ENCODE peak calls at places on chromosomes 5 and 9, in nine cellular contexts. One of them, this sample, is unnamed.

GRCh38 chr5:9473624-9474023 is 72.3 kb downstream of the SEMA5A start:
- DNase-seq in fibroblast of lung: no peak
- DNase-seq in spleen: no peak
- DNase-seq in CD8-positive, alpha-beta T cell: no peak
- DNase-seq in PC-3: no peak
- DNase-seq in small intestine: no peak
- DNase-seq in sigmoid colon: no peak
- DNase-seq in mucosa of descending colon: no peak
- DNase-seq in GM23248: peak; percentile 60
- DNase-seq in this sample: no peak

GRCh38 chr9:88578486-88579362 is 43.7 kb downstream of the NXNL2 start:
- DNase-seq in fibroblast of lung: peak; percentile 73
- DNase-seq in spleen: peak; percentile 94
- DNase-seq in CD8-positive, alpha-beta T cell: peak; percentile 31
- DNase-seq in PC-3: peak; percentile 81
- DNase-seq in small intestine: peak; percentile 69
- DNase-seq in sigmoid colon: peak; percentile 89
- DNase-seq in mucosa of descending colon: peak; percentile 89
- DNase-seq in GM23248: peak; percentile 86
- DNase-seq in this sample: peak; percentile 76

GRCh38 chr9:119435066-119435465 is 65.8 kb upstream of the BRINP1 start:
- DNase-seq in fibroblast of lung: no peak
- DNase-seq in spleen: no peak
- DNase-seq in CD8-positive, alpha-beta T cell: no peak
- DNase-seq in PC-3: no peak
- DNase-seq in small intestine: no peak
- DNase-seq in sigmoid colon: no peak
- DNase-seq in mucosa of descending colon: no peak
- DNase-seq in GM23248: peak; percentile 11
- DNase-seq in this sample: no peak

GRCh38 chr9:108546223-108546622 is 309.6 kb downstream of the ACTL7B start:
- DNase-seq in fibroblast of lung: no peak
- DNase-seq in spleen: no peak
- DNase-seq in CD8-positive, alpha-beta T cell: no peak
- DNase-seq in PC-3: no peak
- DNase-seq in small intestine: no peak
- DNase-seq in sigmoid colon: no peak
- DNase-seq in mucosa of descending colon: no peak
- DNase-seq in GM23248: no peak
- DNase-seq in this sample: no peak

GRCh38 chr9:137607141-137607857 is 1.8 kb downstream of the ARRDC1 start:
- DNase-seq in fibroblast of lung: peak; percentile 17
- DNase-seq in spleen: peak; percentile 85
- DNase-seq in CD8-positive, alpha-beta T cell: no peak
- DNase-seq in PC-3: peak; percentile 40
- DNase-seq in small intestine: peak; percentile 38
- DNase-seq in sigmoid colon: no peak
- DNase-seq in mucosa of descending colon: no peak
- DNase-seq in GM23248: peak; percentile 73
- DNase-seq in this sample: no peak

GRCh38 chr5:446864-447263 is 3.9 kb downstream of the EXOC3 start:
- DNase-seq in fibroblast of lung: peak; percentile 61
- DNase-seq in spleen: peak; percentile 74
- DNase-seq in CD8-positive, alpha-beta T cell: no peak
- DNase-seq in PC-3: peak; percentile 66
- DNase-seq in small intestine: peak; percentile 58
- DNase-seq in sigmoid colon: peak; percentile 46
- DNase-seq in mucosa of descending colon: no peak
- DNase-seq in GM23248: peak; percentile 67
- DNase-seq in this sample: peak; percentile 46

GRCh38 chr9:69173497-69173890 is 583 bp upstream of the TJP2 start:
- DNase-seq in fibroblast of lung: no peak
- DNase-seq in spleen: no peak
- DNase-seq in CD8-positive, alpha-beta T cell: no peak
- DNase-seq in PC-3: no peak
- DNase-seq in small intestine: no peak
- DNase-seq in sigmoid colon: no peak
- DNase-seq in mucosa of descending colon: no peak
- DNase-seq in GM23248: no peak
- DNase-seq in this sample: no peak

GRCh38 chr5:140372971-140373487 is 13.0 kb downstream of the SLC4A9 start:
- DNase-seq in fibroblast of lung: peak; percentile 79
- DNase-seq in spleen: peak; percentile 79
- DNase-seq in CD8-positive, alpha-beta T cell: no peak
- DNase-seq in PC-3: peak; percentile 88
- DNase-seq in small intestine: peak; percentile 74
- DNase-seq in sigmoid colon: peak; percentile 83
- DNase-seq in mucosa of descending colon: peak; percentile 80
- DNase-seq in GM23248: peak; percentile 78
- DNase-seq in this sample: peak; percentile 90

GRCh38 chr5:127041571-127041970 is 11.2 kb upstream of the MARCHF3 start:
- DNase-seq in fibroblast of lung: peak; percentile 49
- DNase-seq in spleen: no peak
- DNase-seq in CD8-positive, alpha-beta T cell: no peak
- DNase-seq in PC-3: peak; percentile 44
- DNase-seq in small intestine: peak; percentile 27
- DNase-seq in sigmoid colon: no peak
- DNase-seq in mucosa of descending colon: no peak
- DNase-seq in GM23248: peak; percentile 52
- DNase-seq in this sample: no peak

GRCh38 chr5:73126957-73127356 is 6.6 kb downstream of the TMEM171 start:
- DNase-seq in fibroblast of lung: no peak
- DNase-seq in spleen: no peak
- DNase-seq in CD8-positive, alpha-beta T cell: no peak
- DNase-seq in PC-3: no peak
- DNase-seq in small intestine: no peak
- DNase-seq in sigmoid colon: no peak
- DNase-seq in mucosa of descending colon: no peak
- DNase-seq in GM23248: no peak
- DNase-seq in this sample: no peak

GRCh38 chr9:131707677-131708612 is 31.9 kb downstream of the RAPGEF1 start:
- DNase-seq in fibroblast of lung: peak; percentile 83
- DNase-seq in spleen: no peak
- DNase-seq in CD8-positive, alpha-beta T cell: no peak
- DNase-seq in PC-3: peak; percentile 46
- DNase-seq in small intestine: peak; percentile 79
- DNase-seq in sigmoid colon: peak; percentile 72
- DNase-seq in mucosa of descending colon: peak; percentile 48
- DNase-seq in GM23248: peak; percentile 90
- DNase-seq in this sample: peak; percentile 59

GRCh38 chr5:14868771-14869170 is 2.8 kb downstream of the ANKH start:
- DNase-seq in fibroblast of lung: no peak
- DNase-seq in spleen: no peak
- DNase-seq in CD8-positive, alpha-beta T cell: no peak
- DNase-seq in PC-3: no peak
- DNase-seq in small intestine: peak; percentile 90
- DNase-seq in sigmoid colon: no peak
- DNase-seq in mucosa of descending colon: peak; percentile 54
- DNase-seq in GM23248: no peak
- DNase-seq in this sample: no peak

GRCh38 chr9:122131401-122131921 is 28.1 kb downstream of the NDUFA8 start:
- DNase-seq in fibroblast of lung: no peak
- DNase-seq in spleen: no peak
- DNase-seq in CD8-positive, alpha-beta T cell: no peak
- DNase-seq in PC-3: no peak
- DNase-seq in small intestine: no peak
- DNase-seq in sigmoid colon: peak; percentile 66
- DNase-seq in mucosa of descending colon: no peak
- DNase-seq in GM23248: no peak
- DNase-seq in this sample: no peak

GRCh38 chr9:108569624-108570023 is 286.2 kb downstream of the ACTL7B start:
- DNase-seq in fibroblast of lung: peak; percentile 56
- DNase-seq in spleen: no peak
- DNase-seq in CD8-positive, alpha-beta T cell: no peak
- DNase-seq in PC-3: peak; percentile 46
- DNase-seq in small intestine: no peak
- DNase-seq in sigmoid colon: no peak
- DNase-seq in mucosa of descending colon: no peak
- DNase-seq in GM23248: peak; percentile 92
- DNase-seq in this sample: no peak

GRCh38 chr9:89617978-89618377 is 13.2 kb downstream of the GADD45G start:
- DNase-seq in fibroblast of lung: no peak
- DNase-seq in spleen: no peak
- DNase-seq in CD8-positive, alpha-beta T cell: no peak
- DNase-seq in PC-3: no peak
- DNase-seq in small intestine: peak; percentile 30
- DNase-seq in sigmoid colon: no peak
- DNase-seq in mucosa of descending colon: no peak
- DNase-seq in GM23248: no peak
- DNase-seq in this sample: no peak

GRCh38 chr5:178981381-178981780 is 13.7 kb downstream of the GRM6 start:
- DNase-seq in fibroblast of lung: no peak
- DNase-seq in spleen: peak; percentile 37
- DNase-seq in CD8-positive, alpha-beta T cell: no peak
- DNase-seq in PC-3: no peak
- DNase-seq in small intestine: no peak
- DNase-seq in sigmoid colon: no peak
- DNase-seq in mucosa of descending colon: no peak
- DNase-seq in GM23248: no peak
- DNase-seq in this sample: no peak
- H3K9me3 ChIP-seq in fibroblast of lung: no peaks in the 10 kb centered on the region
- H3K9me3 ChIP-seq in spleen: peaks cover 97% of the 10 kb centered on the region
- H3K9me3 ChIP-seq in CD8-positive, alpha-beta T cell: no peaks in the 10 kb centered on the region
- H3K9me3 ChIP-seq in PC-3: peaks cover 22% of the 10 kb centered on the region
- H3K9me3 ChIP-seq in small intestine: peaks cover 4% of the 10 kb centered on the region
- H3K9me3 ChIP-seq in sigmoid colon: peaks cover 68% of the 10 kb centered on the region
- H3K9me3 ChIP-seq in mucosa of descending colon: peaks cover 94% of the 10 kb centered on the region
- H3K9me3 ChIP-seq in GM23248: peaks cover 4% of the 10 kb centered on the region
- H3K9me3 ChIP-seq in this sample: peaks cover 19% of the 10 kb centered on the region

GRCh38 chr5:80165430-80165829 is 90.4 kb downstream of the SERINC5 start:
- DNase-seq in fibroblast of lung: no peak
- DNase-seq in spleen: no peak
- DNase-seq in CD8-positive, alpha-beta T cell: no peak
- DNase-seq in PC-3: no peak
- DNase-seq in small intestine: no peak
- DNase-seq in sigmoid colon: no peak
- DNase-seq in mucosa of descending colon: no peak
- DNase-seq in GM23248: no peak
- DNase-seq in this sample: no peak
- H3K36me3 ChIP-seq in fibroblast of lung: no peaks in the 10 kb centered on the region
- H3K36me3 ChIP-seq in spleen: peaks cover 5% of the 10 kb centered on the region
- H3K36me3 ChIP-seq in CD8-positive, alpha-beta T cell: peaks cover 42% of the 10 kb centered on the region
- H3K36me3 ChIP-seq in PC-3: no peaks in the 10 kb centered on the region
- H3K36me3 ChIP-seq in small intestine: peaks cover 7% of the 10 kb centered on the region
- H3K36me3 ChIP-seq in sigmoid colon: no peaks in the 10 kb centered on the region
- H3K36me3 ChIP-seq in mucosa of descending colon: no peaks in the 10 kb centered on the region
- H3K36me3 ChIP-seq in GM23248: peaks cover 3% of the 10 kb centered on the region
- H3K36me3 ChIP-seq in this sample: no peaks in the 10 kb centered on the region

GRCh38 chr5:179118756-179119414 is 58.7 kb downstream of the ZNF354C start:
- DNase-seq in fibroblast of lung: no peak
- DNase-seq in spleen: peak; percentile 41
- DNase-seq in CD8-positive, alpha-beta T cell: no peak
- DNase-seq in PC-3: no peak
- DNase-seq in small intestine: no peak
- DNase-seq in sigmoid colon: no peak
- DNase-seq in mucosa of descending colon: no peak
- DNase-seq in GM23248: no peak
- DNase-seq in this sample: no peak
- H3K9me3 ChIP-seq in fibroblast of lung: no peaks in the 10 kb centered on the region
- H3K9me3 ChIP-seq in spleen: peaks cover 94% of the 10 kb centered on the region
- H3K9me3 ChIP-seq in CD8-positive, alpha-beta T cell: no peaks in the 10 kb centered on the region
- H3K9me3 ChIP-seq in PC-3: no peaks in the 10 kb centered on the region
- H3K9me3 ChIP-seq in small intestine: peaks cover 2% of the 10 kb centered on the region
- H3K9me3 ChIP-seq in sigmoid colon: peaks cover 4% of the 10 kb centered on the region
- H3K9me3 ChIP-seq in mucosa of descending colon: peaks cover 41% of the 10 kb centered on the region
- H3K9me3 ChIP-seq in GM23248: no peaks in the 10 kb centered on the region
- H3K9me3 ChIP-seq in this sample: no peaks in the 10 kb centered on the region

DNA sequence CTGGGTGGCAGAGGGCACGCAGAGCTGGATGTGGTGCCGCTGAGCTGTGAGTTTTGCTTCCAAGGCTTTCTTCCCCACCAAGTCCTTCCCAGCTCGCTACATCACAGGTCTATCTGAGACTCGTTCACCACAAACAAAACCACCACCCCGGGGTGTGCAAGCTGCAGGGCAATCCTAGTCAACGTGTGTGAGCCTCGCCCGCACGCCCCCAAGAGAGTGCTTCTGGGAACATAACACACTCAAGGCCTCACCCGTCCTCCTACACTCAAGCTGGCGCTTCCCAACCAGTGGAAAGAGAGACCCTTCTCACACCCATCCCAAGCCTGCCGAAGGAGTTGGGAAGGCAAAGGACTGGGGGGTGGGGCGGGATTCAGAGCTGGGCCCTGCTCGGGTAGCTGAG is 10.6 kb downstream of the SNAPC4 start:
- DNase-seq in fibroblast of lung: no peak
- DNase-seq in spleen: no peak
- DNase-seq in CD8-positive, alpha-beta T cell: no peak
- DNase-seq in PC-3: no peak
- DNase-seq in small intestine: no peak
- DNase-seq in sigmoid colon: no peak
- DNase-seq in mucosa of descending colon: no peak
- DNase-seq in GM23248: no peak
- DNase-seq in this sample: no peak
- H3K36me3 ChIP-seq in fibroblast of lung: peaks cover 27% of the 10 kb centered on the region
- H3K36me3 ChIP-seq in spleen: peaks cover 72% of the 10 kb centered on the region
- H3K36me3 ChIP-seq in CD8-positive, alpha-beta T cell: peaks cover 13% of the 10 kb centered on the region
- H3K36me3 ChIP-seq in PC-3: peaks cover 13% of the 10 kb centered on the region
- H3K36me3 ChIP-seq in small intestine: no peaks in the 10 kb centered on the region
- H3K36me3 ChIP-seq in sigmoid colon: peaks cover 26% of the 10 kb centered on the region
- H3K36me3 ChIP-seq in mucosa of descending colon: no peaks in the 10 kb centered on the region
- H3K36me3 ChIP-seq in GM23248: peaks cover 23% of the 10 kb centered on the region
- H3K36me3 ChIP-seq in this sample: peaks cover 67% of the 10 kb centered on the region

GRCh38 chr9:120807607-120808379 is 14.6 kb upstream of the FBXW2 start:
- DNase-seq in fibroblast of lung: no peak
- DNase-seq in spleen: no peak
- DNase-seq in CD8-positive, alpha-beta T cell: no peak
- DNase-seq in PC-3: no peak
- DNase-seq in small intestine: no peak
- DNase-seq in sigmoid colon: no peak
- DNase-seq in mucosa of descending colon: no peak
- DNase-seq in GM23248: no peak
- DNase-seq in this sample: no peak
- H3K9me3 ChIP-seq in fibroblast of lung: no peaks in the 10 kb centered on the region
- H3K9me3 ChIP-seq in spleen: peaks cover 80% of the 10 kb centered on the region
- H3K9me3 ChIP-seq in CD8-positive, alpha-beta T cell: no peaks in the 10 kb centered on the region
- H3K9me3 ChIP-seq in PC-3: no peaks in the 10 kb centered on the region
- H3K9me3 ChIP-seq in small intestine: no peaks in the 10 kb centered on the region
- H3K9me3 ChIP-seq in sigmoid colon: peaks cover 11% of the 10 kb centered on the region
- H3K9me3 ChIP-seq in mucosa of descending colon: peaks cover 45% of the 10 kb centered on the region
- H3K9me3 ChIP-seq in GM23248: no peaks in the 10 kb centered on the region
- H3K9me3 ChIP-seq in this sample: peaks cover 17% of the 10 kb centered on the region

GRCh38 chr9:33065157-33066076 is 11.1 kb downstream of the SMU1 start:
- DNase-seq in fibroblast of lung: no peak
- DNase-seq in spleen: no peak
- DNase-seq in CD8-positive, alpha-beta T cell: no peak
- DNase-seq in PC-3: no peak
- DNase-seq in small intestine: no peak
- DNase-seq in sigmoid colon: no peak
- DNase-seq in mucosa of descending colon: no peak
- DNase-seq in GM23248: no peak
- DNase-seq in this sample: no peak

GRCh38 chr9:33068991-33069390 is 7.5 kb downstream of the SMU1 start:
- DNase-seq in fibroblast of lung: no peak
- DNase-seq in spleen: no peak
- DNase-seq in CD8-positive, alpha-beta T cell: no peak
- DNase-seq in PC-3: no peak
- DNase-seq in small intestine: no peak
- DNase-seq in sigmoid colon: no peak
- DNase-seq in mucosa of descending colon: no peak
- DNase-seq in GM23248: no peak
- DNase-seq in this sample: no peak
- H3K36me3 ChIP-seq in fibroblast of lung: peaks cover 10% of the 10 kb centered on the region
- H3K36me3 ChIP-seq in spleen: peaks cover 97% of the 10 kb centered on the region
- H3K36me3 ChIP-seq in CD8-positive, alpha-beta T cell: peaks cover 50% of the 10 kb centered on the region
- H3K36me3 ChIP-seq in PC-3: peaks cover 21% of the 10 kb centered on the region
- H3K36me3 ChIP-seq in small intestine: peaks cover 21% of the 10 kb centered on the region
- H3K36me3 ChIP-seq in sigmoid colon: peaks cover 10% of the 10 kb centered on the region
- H3K36me3 ChIP-seq in mucosa of descending colon: no peaks in the 10 kb centered on the region
- H3K36me3 ChIP-seq in GM23248: peaks cover 66% of the 10 kb centered on the region
- H3K36me3 ChIP-seq in this sample: peaks cover 85% of the 10 kb centered on the region